ENCODE peak calls at places on chromosomes 7 and 10, in ten cellular contexts. J, V, R, Y, F, W, A, S, T and E are unnamed samples.

GRCh38 chr10:51321968-51322367 is 247.7 kb downstream of the PRKG1 start:
- DNase-seq in Y (no peak), S (no peak), T (no peak), A (no peak), R (peak; percentile 76), W (no peak), J (no peak), F (no peak), V (no peak), E (no peak)

GRCh38 chr10:75624632-75625031 is 193.2 kb downstream of the LRMDA start:
- DNase-seq in V (no peak), T (no peak), F (no peak), R (no peak), A (no peak), Y (no peak), W (no peak), S (no peak), J (no peak), E (no peak)

GRCh38 chr7:142615508-142615907 is 133.8 kb upstream of the PRSS1 start:
- DNase-seq in T (no peak), A (no peak), F (no peak), R (no peak), S (no peak), J (no peak), W (no peak), V (no peak), Y (no peak), E (no peak)

GRCh38 chr10:58969578-58969977 is 206.9 kb upstream of the PHYHIPL start:
- DNase-seq in J (no peak), V (no peak), T (no peak), W (no peak), R (peak; percentile 42), Y (no peak), F (no peak), S (no peak), A (no peak), E (no peak)

GRCh38 chr7:130207642-130208041 is at the start of gene SSMEM1:
- DNase-seq in Y (no peak), V (no peak), A (no peak), J (peak; percentile 85), F (no peak), R (peak; percentile 92), W (no peak), S (no peak), T (no peak), E (no peak)

GRCh38 chr7:2923291-2923781 is 79.2 kb upstream of the GNA12 start:
- DNase-seq in J (no peak), W (no peak), R (no peak), A (no peak), T (no peak), V (no peak), F (no peak), S (no peak), Y (no peak), E (no peak)

GRCh38 chr7:123505221-123505620 is 29.2 kb downstream of the IQUB start:
- DNase-seq in T (no peak), V (no peak), R (no peak), W (no peak), J (no peak), F (no peak), Y (no peak), S (no peak), A (no peak), E (no peak)

GRCh38 chr10:50850576-50851340 is 34.7 kb downstream of the A1CF start:
- DNase-seq in W (no peak), Y (no peak), A (no peak), V (no peak), R (no peak), T (no peak), S (no peak), F (no peak), J (no peak), E (no peak)

GRCh38 chr7:38321515-38321944 is 48.1 kb upstream of the TARP start:
- DNase-seq in A (no peak), F (no peak), Y (no peak), S (peak; percentile 34), R (peak; percentile 55), T (no peak), J (peak; percentile 57), V (no peak), W (peak; percentile 66), E (no peak)

GRCh38 chr10:34994565-34995142 is 95.5 kb downstream of the CUL2 start:
- DNase-seq in A (peak; percentile 71), R (peak; percentile 57), F (peak; percentile 22), S (peak; percentile 57), T (peak; percentile 83), J (peak; percentile 85), V (no peak), W (peak; percentile 73), Y (peak; percentile 17), E (peak; percentile 54)

GRCh38 chr10:132977076-132977475 is 34.7 kb upstream of the CFAP46 start:
- DNase-seq in R (no peak), F (no peak), S (no peak), V (no peak), W (no peak), Y (no peak), A (no peak), T (no peak), J (no peak), E (peak; percentile 27)

GRCh38 chr10:90969148-90969547 is 48.3 kb upstream of the ANKRD1 start:
- DNase-seq in Y (no peak), J (peak; percentile 27), S (no peak), T (no peak), V (no peak), F (no peak), R (peak; percentile 62), W (no peak), A (no peak), E (no peak)

GRCh38 chr10:87740232-87740631 is 77.8 kb downstream of the ATAD1 start:
- DNase-seq in J (peak; percentile 86), W (no peak), F (no peak), R (peak; percentile 78), V (no peak), A (no peak), T (no peak), Y (no peak), S (no peak), E (no peak)

GRCh38 chr10:48253970-48254657 is 20.4 kb downstream of the FRMPD2 start:
- DNase-seq in W (no peak), F (no peak), Y (no peak), R (peak; percentile 70), V (no peak), J (peak; percentile 74), T (peak; percentile 61), S (peak; percentile 58), A (no peak), E (no peak)